ENCODE peak calls at places on chromosomes 3 and 15, in ten cellular contexts. H is IMR-90, C is GM10248, B is neural progenitor cell, D is suprapubic skin, S is NB4, E is AG09319, M is mesothelial cell of epicardium, P is astrocyte of the cerebellum, I is pancreas. L is an unnamed sample.

GRCh38 chr3:73216310-73216709 is 154.9 kb downstream of the EBLN2 start:
- DNase-seq in M (no peak), H (no peak), P (no peak), E (no peak), I (no peak), B (no peak), C (no peak), D (no peak), S (no peak), L (no peak)

GRCh38 chr3:28994161-28994905 is 286.5 kb upstream of the RBMS3 start:
- DNase-seq in S (no peak), C (no peak), E (no peak), I (no peak), D (no peak), H (no peak), P (no peak), M (no peak), B (peak), L (no peak)

GRCh38 chr3:127690106-127690505 is 17.4 kb downstream of the ABTB1 start:
- DNase-seq in P (peak), E (no peak), I (no peak), D (no peak), B (no peak), C (no peak), M (no peak), S (no peak), H (peak), L (no peak)

GRCh38 chr3:166013073-166013679 is 176.0 kb upstream of the BCHE start:
- DNase-seq in D (no peak), M (no peak), P (peak), B (peak), H (peak), S (peak), C (no peak), E (no peak), I (no peak), L (peak)

GRCh38 chr15:48974865-48975264 is 11.1 kb upstream of the SHC4 start:
- DNase-seq in S (peak), B (peak), I (no peak), C (no peak), P (no peak), D (no peak), H (no peak), M (no peak), E (no peak), L (no peak)

GRCh38 chr3:28504945-28505344 is 156.3 kb upstream of the AZI2 start:
- DNase-seq in M (no peak), B (peak), E (no peak), H (no peak), D (no peak), P (no peak), C (no peak), I (no peak), S (no peak), L (no peak)

GRCh38 chr15:89129123-89129815 is 41.0 kb downstream of the ABHD2 start:
- DNase-seq in M (no peak), C (peak), H (peak), S (peak), I (no peak), B (peak), E (no peak), D (no peak), P (no peak), L (peak)

GRCh38 chr3:183357564-183358079 is 70.8 kb downstream of the MCF2L2 start:
- DNase-seq in D (no peak), C (no peak), H (no peak), P (no peak), I (no peak), B (no peak), M (no peak), E (no peak), S (peak), L (no peak)

GRCh38 chr3:25107918-25108617 is 320.0 kb upstream of the RARB start:
- DNase-seq in M (no peak), B (no peak), S (no peak), D (no peak), E (no peak), I (no peak), H (no peak), C (no peak), P (no peak), L (no peak)

GRCh38 chr3:16881896-16882645 is 2.7 kb upstream of the PLCL2 start:
- DNase-seq in S (no peak), E (no peak), P (no peak), B (no peak), D (no peak), H (no peak), M (no peak), C (no peak), I (no peak), L (no peak)

GRCh38 chr3:98325055-98325454 is 28.6 kb upstream of the OR5K4 start:
- DNase-seq in E (no peak), P (no peak), H (no peak), D (no peak), B (no peak), I (peak), S (no peak), C (no peak), M (no peak), L (no peak)

GRCh38 chr15:98755138-98755537 is 106.8 kb downstream of the IGF1R start:
- DNase-seq in P (no peak), C (no peak), H (peak), I (no peak), E (no peak), D (no peak), M (no peak), S (peak), B (no peak), L (no peak)

GRCh38 chr15:59223736-59224135 is 17.1 kb downstream of the LDHAL6B start:
- DNase-seq in M (no peak), S (no peak), C (no peak), I (no peak), D (no peak), B (no peak), H (no peak), P (no peak), E (no peak), L (no peak)

GRCh38 chr3:125651246-125651645 is 55.9 kb upstream of the OSBPL11 start:
- DNase-seq in M (no peak), D (no peak), P (no peak), B (no peak), S (no peak), E (no peak), I (no peak), H (peak), C (no peak), L (no peak)

GRCh38 chr15:20340331-20340811 is 201.2 kb downstream of the GOLGA6L6 start:
- DNase-seq in B (no peak), I (no peak), M (peak), P (no peak), E (no peak), H (peak), C (peak), S (no peak), D (peak), L (peak)

GRCh38 chr3:99960123-99960878 is 142.6 kb downstream of the CMSS1 start:
- DNase-seq in C (no peak), D (no peak), S (no peak), P (no peak), B (no peak), H (no peak), E (no peak), I (no peak), M (no peak), L (no peak)

GRCh38 chr3:129937717-129938116 is 36.8 kb upstream of the TRH start:
- DNase-seq in H (no peak), I (no peak), C (no peak), S (no peak), P (no peak), E (no peak), B (peak), M (no peak), D (no peak), L (peak)

GRCh38 chr15:79433610-79434009 is 1.5 kb downstream of the MINAR1 start:
- DNase-seq in D (no peak), E (no peak), C (no peak), S (no peak), I (no peak), P (no peak), M (no peak), B (peak), H (no peak), L (peak)

GRCh38 chr3:78086150-78086549 is 1046.3 kb downstream of the ROBO2 start:
- DNase-seq in M (no peak), S (no peak), D (no peak), B (no peak), P (no peak), E (no peak), C (no peak), I (no peak), H (peak), L (no peak)

GRCh38 chr3:48410205-48411040 is 19.5 kb downstream of the PLXNB1 start:
- DNase-seq in D (peak), M (peak), H (no peak), E (no peak), C (no peak), P (no peak), S (no peak), B (no peak), I (peak), L (no peak)

GRCh38 chr15:85545757-85546156 is 165.4 kb downstream of the AKAP13 start:
- DNase-seq in M (no peak), P (no peak), D (no peak), H (no peak), S (peak), C (no peak), I (no peak), B (no peak), E (no peak), L (no peak)

GRCh38 chr3:45832691-45833090 is 9.2 kb downstream of the LZTFL1 start:
- DNase-seq in H (peak), S (peak), E (no peak), P (no peak), M (no peak), I (no peak), B (peak), D (no peak), C (no peak), L (no peak)
- TF ChIP-seq CTCF in H (peak), S (no peak), E (peak), P (peak), M (no peak), I (no peak), B (peak), D (peak), C (no peak), L (peak)

DNA sequence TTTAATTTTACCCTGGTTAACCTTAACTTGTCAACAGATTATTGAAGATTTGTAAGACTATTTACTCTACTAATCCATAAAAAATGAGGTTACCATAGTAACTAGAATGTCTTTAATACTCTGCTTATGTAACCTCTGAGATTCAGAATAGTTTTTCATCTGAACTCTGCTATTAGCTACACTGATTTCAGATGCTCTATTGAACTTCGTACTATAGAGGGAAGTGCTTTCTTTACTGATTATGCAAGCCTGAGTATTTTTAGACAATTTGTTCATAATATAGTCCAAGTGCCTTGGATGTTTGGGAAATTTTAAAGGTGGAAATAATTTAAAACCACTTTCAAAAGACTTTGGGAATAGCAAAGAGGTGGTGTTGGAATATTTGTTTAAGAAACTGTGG is 107.9 kb upstream of the GBE1 start:
- DNase-seq in H (no peak), E (no peak), S (no peak), P (no peak), B (no peak), I (no peak), M (no peak), D (no peak), C (no peak), L (no peak)
- TF ChIP-seq CTCF in H (no peak), E (no peak), S (no peak), P (no peak), B (no peak), I (no peak), M (no peak), D (no peak), C (no peak), L (no peak)

DNA sequence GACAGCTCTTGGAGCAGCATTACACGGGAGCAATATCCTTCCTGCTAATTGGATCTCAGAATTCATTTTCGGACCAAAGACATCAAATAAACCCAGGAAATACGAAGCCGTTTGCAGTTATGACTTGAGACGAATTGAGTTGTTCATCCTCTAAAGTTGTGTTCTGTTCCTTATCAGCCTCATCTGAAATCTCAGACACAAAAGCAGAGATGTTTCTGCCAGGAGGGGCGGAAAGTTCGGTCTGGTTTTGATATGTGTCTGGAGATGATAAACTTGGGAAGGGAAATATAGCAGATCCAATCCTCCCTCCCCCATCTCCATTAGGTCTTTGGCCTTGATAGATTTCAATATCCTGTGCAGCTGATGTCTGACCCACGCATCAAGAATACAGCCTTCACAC is 9.9 kb downstream of the TMEM158 start:
- DNase-seq in H (no peak), E (no peak), D (peak), S (no peak), M (no peak), I (no peak), P (no peak), C (no peak), B (no peak), L (no peak)
- TF ChIP-seq CTCF in H (no peak), E (no peak), D (no peak), S (no peak), M (no peak), I (no peak), P (no peak), C (no peak), B (no peak), L (no peak)

DNA sequence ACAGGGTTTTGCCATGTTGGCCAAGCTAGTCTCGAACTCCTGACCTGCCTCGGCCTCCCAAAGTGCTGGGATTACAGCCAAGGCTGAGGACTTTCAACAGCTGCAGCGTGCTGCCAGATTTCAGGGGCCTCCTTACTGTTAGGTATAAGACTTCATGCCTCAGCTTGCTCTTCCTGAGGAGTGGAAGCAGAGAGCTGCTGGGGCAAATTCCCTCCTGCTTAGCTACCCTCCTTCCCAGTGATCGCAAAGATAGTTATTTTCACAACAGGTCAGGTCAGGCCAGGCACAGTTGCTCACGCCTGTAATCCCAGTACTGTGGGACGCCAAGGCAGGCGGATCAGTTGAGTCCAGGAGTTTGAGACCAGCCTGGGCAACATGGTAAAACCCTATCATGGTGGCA is 2.6 kb upstream of the CPNE9 start:
- DNase-seq in C (no peak), S (no peak), E (no peak), I (no peak), M (no peak), H (no peak), P (no peak), D (no peak), B (no peak), L (no peak)
- TF ChIP-seq CTCF in C (no peak), S (no peak), E (no peak), I (no peak), M (no peak), H (no peak), P (no peak), D (no peak), B (no peak), L (no peak)

GRCh38 chr15:101498731-101499480 is 9.4 kb upstream of the PCSK6 start:
- DNase-seq in C (peak), I (no peak), E (no peak), S (no peak), M (no peak), B (no peak), P (no peak), D (peak), H (no peak), L (no peak)

GRCh38 chr15:101498076-101498730 is 8.7 kb upstream of the PCSK6 start:
- DNase-seq in I (no peak), E (no peak), B (no peak), P (no peak), S (no peak), H (no peak), D (no peak), C (peak), M (no peak), L (no peak)

GRCh38 chr15:101496198-101496986 is 6.9 kb upstream of the PCSK6 start:
- DNase-seq in D (no peak), C (peak), M (no peak), S (peak), E (no peak), P (no peak), B (peak), H (no peak), I (no peak), L (peak)

GRCh38 chr15:101497017-101497416 is 7.5 kb upstream of the PCSK6 start:
- DNase-seq in E (no peak), I (no peak), H (no peak), B (no peak), D (no peak), S (no peak), P (no peak), M (no peak), C (peak), L (no peak)

GRCh38 chr15:101497484-101498034 is 8.1 kb upstream of the PCSK6 start:
- DNase-seq in S (no peak), E (no peak), C (peak), P (no peak), D (no peak), H (no peak), M (no peak), B (no peak), I (no peak), L (no peak)
- TF ChIP-seq CTCF in S (no peak), E (no peak), C (no peak), P (no peak), D (no peak), H (no peak), M (no peak), B (no peak), I (no peak), L (no peak)

GRCh38 chr15:65286704-65287514 is at the start of gene PARP16:
- DNase-seq in M (peak), E (no peak), H (peak), C (peak), P (peak), D (peak), I (peak), B (peak), S (peak), L (peak)
- TF ChIP-seq CTCF in M (no peak), E (peak), H (peak), C (peak), P (peak), D (peak), I (peak), B (peak), S (no peak), L (no peak)

DNA sequence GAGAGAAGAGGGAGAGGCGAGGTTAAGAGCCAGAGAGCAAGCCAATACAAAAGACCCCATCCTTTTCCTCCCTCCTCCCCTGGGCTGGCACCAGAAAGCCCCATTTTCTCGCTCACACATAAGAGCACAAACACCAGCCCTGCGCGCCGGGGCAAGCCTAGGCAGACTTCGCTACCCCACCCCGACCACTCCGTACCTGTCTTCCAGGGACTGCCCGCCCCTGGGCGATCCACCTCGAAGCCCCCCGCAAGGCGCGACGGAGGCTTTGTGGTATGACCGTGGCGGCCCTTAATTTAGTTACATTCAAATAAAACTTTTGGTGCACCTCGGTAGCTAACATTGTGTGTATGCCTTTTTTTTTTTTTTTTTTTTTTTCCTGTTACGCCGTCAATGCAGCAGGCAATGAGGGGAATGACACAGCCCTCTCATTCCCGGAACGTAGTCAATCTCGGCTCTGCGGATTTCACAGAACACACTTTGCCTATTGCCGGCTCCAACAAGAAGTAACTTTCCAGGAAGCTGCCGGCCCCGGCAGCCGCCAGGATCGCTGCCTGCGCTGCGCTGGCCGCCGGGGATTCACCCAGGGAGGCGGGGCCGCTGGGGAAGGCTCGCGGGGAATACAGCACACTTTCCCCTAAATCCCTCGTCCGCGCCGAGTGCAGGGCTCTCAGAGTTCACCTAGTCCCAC is 7.7 kb downstream of the BCL6 start:
- DNase-seq in B (peak), H (peak), M (no peak), I (peak), P (no peak), C (no peak), S (peak), D (peak), E (no peak), L (peak)
- TF ChIP-seq CTCF in B (peak), H (no peak), M (no peak), I (no peak), P (peak), C (no peak), S (no peak), D (no peak), E (no peak), L (no peak)

GRCh38 chr3:112739252-112739945 is 98.5 kb upstream of the CCDC80 start:
- DNase-seq in M (no peak), P (no peak), D (no peak), H (peak), E (no peak), C (no peak), I (no peak), S (no peak), B (no peak), L (no peak)
- TF ChIP-seq CTCF in M (no peak), P (no peak), D (no peak), H (peak), E (no peak), C (no peak), I (no peak), S (no peak), B (no peak), L (no peak)